ENCODE peak calls at places on chromosomes 3 and 15, in four cellular contexts. A is foreskin fibroblast, E is GM12865, B is lower lobe of right lung. F is an unnamed sample.

GRCh38 chr3:152892446-152892845 is 57.5 kb downstream of the P2RY1 start:
- DNase-seq in A (no peak), E (no peak), B (no peak), F (no peak)

GRCh38 chr3:155239960-155240359 is 53.5 kb downstream of the STRIT1 start:
- DNase-seq in A (no peak), E (no peak), B (no peak), F (no peak)

GRCh38 chr15:62845239-62846126 is 197.1 kb upstream of the TPM1 start:
- DNase-seq in A (peak; percentile 62), E (no peak), B (no peak), F (no peak)

GRCh38 chr3:13280856-13281656 is 139.1 kb downstream of the NUP210 start:
- DNase-seq in A (no peak), E (no peak), B (peak; percentile 33), F (no peak)

GRCh38 chr3:197613187-197613586 is 57.4 kb upstream of the BDH1 start:
- DNase-seq in A (no peak), E (no peak), B (no peak), F (no peak)

GRCh38 chr3:42025388-42026138 is 63.7 kb upstream of the ULK4 start:
- DNase-seq in A (peak; percentile 98), E (peak; percentile 62), B (peak; percentile 86), F (no peak)

GRCh38 chr15:75921732-75922703 is 18.3 kb downstream of the FBXO22 start:
- DNase-seq in A (peak; percentile 93), E (peak; percentile 38), B (no peak), F (no peak)

GRCh38 chr3:181458857-181459256 is 252.9 kb upstream of the SOX2 start:
- DNase-seq in A (no peak), E (no peak), B (no peak), F (peak; percentile 11)

GRCh38 chr15:101427606-101428487 is 61.7 kb downstream of the PCSK6 start:
- DNase-seq in A (no peak), E (no peak), B (no peak), F (no peak)

GRCh38 chr3:69079269-69080159 is 651 bp downstream of the UBA3 start:
- DNase-seq in A (peak; percentile 42), E (peak; percentile 30), B (no peak), F (no peak)

GRCh38 chr15:68561146-68561545 is 17.6 kb upstream of the CORO2B start:
- DNase-seq in A (no peak), E (no peak), B (no peak), F (no peak)

GRCh38 chr3:94115482-94115881 is 52.6 kb downstream of the NSUN3 start:
- DNase-seq in A (peak; percentile 62), E (no peak), B (no peak), F (no peak)

GRCh38 chr15:62559049-62559733 is 394.1 kb upstream of the C2CD4B start:
- DNase-seq in A (peak; percentile 52), E (no peak), B (no peak), F (no peak)

GRCh38 chr3:140863481-140864084 is 78.1 kb upstream of the SLC25A36 start:
- DNase-seq in A (peak; percentile 77), E (peak; percentile 78), B (no peak), F (no peak)

GRCh38 chr15:67125589-67126502 is 60.4 kb downstream of the SMAD3 start:
- DNase-seq in A (peak; percentile 99), E (no peak), B (no peak), F (peak; percentile 88)

GRCh38 chr3:133488785-133489367 is 84.6 kb upstream of the CDV3 start:
- DNase-seq in A (peak; percentile 79), E (peak; percentile 70), B (no peak), F (no peak)

GRCh38 chr3:141368062-141368924 is at the start of gene ZBTB38:
- DNase-seq in A (peak; percentile 98), E (peak; percentile 85), B (peak; percentile 94), F (peak; percentile 91)

DNA sequence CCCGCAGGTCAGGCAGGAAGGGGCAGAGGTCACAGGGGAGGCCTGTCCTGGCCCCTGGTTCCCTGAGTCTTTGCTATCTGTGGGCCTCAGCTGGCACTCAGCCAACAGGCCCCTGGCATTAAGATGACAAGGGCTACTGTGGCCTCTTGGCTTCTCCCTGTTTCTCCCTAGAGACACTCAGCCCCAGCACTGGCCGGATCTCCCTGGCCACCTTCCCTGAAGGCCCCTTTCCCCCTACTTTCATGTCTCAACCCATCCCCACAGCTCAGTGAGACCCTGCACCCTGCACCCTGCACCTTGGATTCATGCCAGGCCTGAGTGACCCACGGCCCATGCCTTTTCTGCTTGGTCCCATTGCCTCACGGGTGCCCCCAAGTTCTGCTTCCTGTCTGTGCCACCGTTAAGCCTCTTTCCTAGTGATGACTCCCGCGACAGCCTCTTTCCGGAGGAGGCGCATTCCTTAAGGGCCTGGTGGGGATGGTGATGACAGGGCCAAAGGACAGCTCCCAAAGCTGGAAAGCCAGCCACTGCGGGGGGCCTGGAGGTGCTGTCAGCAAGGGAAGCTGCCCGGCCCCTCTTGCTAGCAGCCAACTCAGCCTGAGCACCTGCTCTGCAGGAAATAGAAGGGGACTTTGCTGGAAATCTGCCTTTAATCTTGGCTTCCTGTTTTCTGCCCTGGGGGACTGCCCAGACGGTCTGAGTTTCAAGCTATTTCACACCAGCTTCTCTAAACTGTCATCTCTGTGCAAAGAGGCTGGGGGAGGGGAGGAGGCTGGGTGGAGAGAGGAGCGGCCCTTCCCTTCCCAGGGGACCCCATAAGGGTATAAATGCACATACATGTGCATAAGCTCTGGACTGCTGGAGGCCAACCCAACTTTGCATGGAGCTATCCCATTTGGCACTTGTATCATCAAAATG is 4.8 kb upstream of the CSK start:
- DNase-seq in A (peak; percentile 41), E (peak; percentile 93), B (no peak), F (no peak)
- H3K4me3 ChIP-seq in A (no peak overlapping the region), E (peak overlapping the region; percentile 51), B (no peak overlapping the region), F (no peak overlapping the region)

GRCh38 chr15:44713006-44713966 is 2.0 kb downstream of the B2M start:
- DNase-seq in A (peak; percentile 58), E (peak; percentile 44), B (no peak), F (no peak)
- TF ChIP-seq CTCF in A (peak; percentile 24), E (peak; percentile 27), B (peak; percentile 13), F (peak; percentile 28)

GRCh38 chr3:160435747-160436146 is 13.8 kb downstream of the TRIM59 start:
- DNase-seq in A (no peak), E (no peak), B (no peak), F (no peak)
- H3K4me3 ChIP-seq in A (no peak overlapping the region), E (no peak overlapping the region), B (no peak overlapping the region), F (no peak overlapping the region)

GRCh38 chr3:193592841-193593665 is at the start of gene OPA1:
- DNase-seq in A (peak; percentile 100), E (peak; percentile 98), B (peak; percentile 99), F (peak; percentile 95)
- TF ChIP-seq CTCF in A (peak; percentile 20), E (no peak), B (peak; percentile 23), F (peak; percentile 21)

GRCh38 chr15:92881570-92881837 is 18.6 kb upstream of the CHD2 start:
- DNase-seq in A (no peak), E (no peak), B (no peak), F (no peak)
- H3K4me3 ChIP-seq in A (no peak overlapping the region), E (peak overlapping the region; percentile 78), B (peak overlapping the region; percentile 51), F (no peak overlapping the region)

GRCh38 chr3:161212892-161213291 is 8.2 kb upstream of the NMD3 start:
- DNase-seq in A (no peak), E (no peak), B (no peak), F (no peak)

GRCh38 chr3:161219495-161219894 is 1.6 kb upstream of the NMD3 start:
- DNase-seq in A (no peak), E (no peak), B (no peak), F (no peak)

GRCh38 chr3:161217496-161217895 is 3.6 kb upstream of the NMD3 start:
- DNase-seq in A (peak; percentile 47), E (no peak), B (no peak), F (no peak)

GRCh38 chr3:161213644-161214043 is 7.5 kb upstream of the NMD3 start:
- DNase-seq in A (no peak), E (no peak), B (no peak), F (no peak)

DNA sequence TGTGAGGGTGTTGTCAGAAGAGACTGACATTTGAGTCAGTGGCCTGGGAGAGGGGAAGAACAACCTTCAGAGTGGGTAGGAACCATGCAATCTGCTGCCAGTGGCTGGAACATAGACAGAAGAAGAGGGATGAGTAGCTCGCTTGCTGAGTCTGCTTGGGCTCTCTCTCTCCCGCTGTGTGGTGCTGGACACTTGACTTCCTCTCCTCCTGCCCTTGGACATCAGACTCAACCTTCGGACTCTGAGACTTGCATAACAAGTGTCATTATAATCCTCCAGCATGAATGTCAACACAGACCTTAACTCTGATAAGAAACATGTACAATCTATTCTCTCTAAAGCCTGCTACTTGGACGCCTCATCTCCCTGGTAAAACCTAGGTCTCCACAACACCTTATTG is 5.9 kb upstream of the NMD3 start:
- DNase-seq in A (no peak), E (no peak), B (no peak), F (no peak)
- TF ChIP-seq CTCF in A (no peak), E (no peak), B (no peak), F (no peak)

GRCh38 chr3:147358144-147358992 is 48.0 kb downstream of the ZIC4 start:
- DNase-seq in A (no peak), E (no peak), B (no peak), F (no peak)

GRCh38 chr3:147354621-147355020 is 51.7 kb downstream of the ZIC4 start:
- DNase-seq in A (no peak), E (no peak), B (no peak), F (no peak)

GRCh38 chr3:147356909-147357733 is 49.2 kb downstream of the ZIC4 start:
- DNase-seq in A (peak; percentile 31), E (no peak), B (no peak), F (no peak)

GRCh38 chr3:147356145-147356908 is 50.0 kb downstream of the ZIC4 start:
- DNase-seq in A (no peak), E (no peak), B (no peak), F (no peak)

DNA sequence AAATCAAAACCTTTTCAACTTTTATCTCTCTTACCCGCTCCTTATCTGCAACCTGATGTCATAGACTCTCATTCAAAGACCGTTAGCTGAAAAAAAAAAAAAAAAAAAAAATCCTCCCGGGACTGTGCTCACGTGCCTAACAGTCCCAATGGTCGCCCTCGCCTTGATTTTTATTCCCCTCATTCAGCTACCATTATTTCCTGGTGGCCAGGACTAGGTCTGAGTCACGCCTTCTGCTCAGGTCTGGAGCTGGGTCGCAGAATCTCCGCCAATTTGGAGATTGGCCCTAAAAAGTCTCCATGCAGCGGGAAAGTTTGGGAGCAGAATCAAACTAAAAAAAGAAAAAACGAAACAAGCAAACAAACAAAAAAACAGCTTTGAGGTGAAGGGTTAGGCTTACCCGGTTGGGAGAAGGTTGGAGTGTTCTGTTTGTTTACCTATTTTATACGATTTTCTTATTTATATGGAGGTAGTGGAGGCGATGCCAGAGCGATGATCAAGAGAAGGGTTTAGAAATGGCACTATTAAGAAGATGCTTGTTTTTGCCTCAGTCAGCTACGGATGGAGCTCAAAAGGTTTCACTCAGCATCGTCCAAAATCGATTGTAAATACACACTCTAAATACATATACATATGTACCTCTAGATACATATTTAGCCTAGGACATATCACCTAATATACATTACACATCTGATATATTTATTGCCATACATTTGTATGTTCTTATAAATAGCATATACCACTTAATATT is 51.1 kb downstream of the ZIC4 start:
- DNase-seq in A (no peak), E (no peak), B (no peak), F (no peak)
- H3K4me3 ChIP-seq in A (no peak overlapping the region), E (no peak overlapping the region), B (no peak overlapping the region), F (no peak overlapping the region)

F was measured in retinal pigment epithelial cell.